ENCODE peak calls at places on chromosome 12, in eight cellular contexts. One of them, this sample, is unnamed. For H3K4me1, the result is how much of the 10 kb centered on the place peaks cover.

GRCh38 chr12:31783996-31784645 is 55.3 kb upstream of the AMN1 start:
- DNase-seq in lower lobe of right lung: no peak
- DNase-seq in tibial nerve: no peak
- DNase-seq in psoas muscle: no peak
- DNase-seq in vagina: no peak
- DNase-seq in heart right ventricle: no peak
- DNase-seq in effector memory CD4-positive, alpha-beta T cell: no peak
- DNase-seq in uterus: no peak
- DNase-seq in this sample: no peak

GRCh38 chr12:119589087-119589486 is 4.5 kb upstream of the TMEM233 start:
- DNase-seq in lower lobe of right lung: no peak
- DNase-seq in heart right ventricle: no peak
- DNase-seq in effector memory CD4-positive, alpha-beta T cell: no peak
- DNase-seq in uterus: no peak
- DNase-seq in tibial nerve: peak
- DNase-seq in psoas muscle: no peak
- DNase-seq in vagina: no peak
- DNase-seq in this sample: no peak

GRCh38 chr12:26642361-26642760 is 190.6 kb downstream of the ITPR2 start:
- DNase-seq in lower lobe of right lung: no peak
- DNase-seq in heart right ventricle: no peak
- DNase-seq in psoas muscle: no peak
- DNase-seq in uterus: no peak
- DNase-seq in vagina: no peak
- DNase-seq in tibial nerve: no peak
- DNase-seq in effector memory CD4-positive, alpha-beta T cell: no peak
- DNase-seq in this sample: no peak

GRCh38 chr12:132153501-132154340 is 9.5 kb downstream of the NOC4L start:
- DNase-seq in heart right ventricle: peak
- DNase-seq in vagina: no peak
- DNase-seq in tibial nerve: peak
- DNase-seq in uterus: peak
- DNase-seq in effector memory CD4-positive, alpha-beta T cell: peak
- DNase-seq in lower lobe of right lung: peak
- DNase-seq in psoas muscle: peak
- DNase-seq in this sample: peak

GRCh38 chr12:77741974-77742517 is 88.6 kb upstream of the NAV3 start:
- DNase-seq in tibial nerve: no peak
- DNase-seq in effector memory CD4-positive, alpha-beta T cell: no peak
- DNase-seq in lower lobe of right lung: no peak
- DNase-seq in psoas muscle: no peak
- DNase-seq in uterus: no peak
- DNase-seq in heart right ventricle: no peak
- DNase-seq in vagina: no peak
- DNase-seq in this sample: no peak

GRCh38 chr12:43824207-43824775 is 11.6 kb upstream of the TMEM117 start:
- DNase-seq in heart right ventricle: no peak
- DNase-seq in psoas muscle: no peak
- DNase-seq in tibial nerve: no peak
- DNase-seq in uterus: no peak
- DNase-seq in effector memory CD4-positive, alpha-beta T cell: no peak
- DNase-seq in lower lobe of right lung: no peak
- DNase-seq in vagina: no peak
- DNase-seq in this sample: no peak

GRCh38 chr12:46372852-46373302 is 304 bp upstream of the SLC38A2 start:
- DNase-seq in effector memory CD4-positive, alpha-beta T cell: no peak
- DNase-seq in lower lobe of right lung: no peak
- DNase-seq in tibial nerve: peak
- DNase-seq in vagina: peak
- DNase-seq in uterus: no peak
- DNase-seq in psoas muscle: no peak
- DNase-seq in heart right ventricle: no peak
- DNase-seq in this sample: no peak

GRCh38 chr12:65607271-65607880 is 216.9 kb upstream of the HMGA2 start:
- DNase-seq in lower lobe of right lung: no peak
- DNase-seq in psoas muscle: no peak
- DNase-seq in vagina: no peak
- DNase-seq in effector memory CD4-positive, alpha-beta T cell: no peak
- DNase-seq in uterus: no peak
- DNase-seq in tibial nerve: no peak
- DNase-seq in heart right ventricle: no peak
- DNase-seq in this sample: no peak

GRCh38 chr12:49959570-49960473 is 1.9 kb upstream of the AQP5 start:
- DNase-seq in lower lobe of right lung: peak
- DNase-seq in heart right ventricle: no peak
- DNase-seq in effector memory CD4-positive, alpha-beta T cell: no peak
- DNase-seq in vagina: no peak
- DNase-seq in uterus: no peak
- DNase-seq in tibial nerve: no peak
- DNase-seq in psoas muscle: no peak
- DNase-seq in this sample: peak

GRCh38 chr12:16324772-16325171 is 22.7 kb upstream of the MGST1 start:
- DNase-seq in lower lobe of right lung: no peak
- DNase-seq in heart right ventricle: no peak
- DNase-seq in uterus: no peak
- DNase-seq in vagina: no peak
- DNase-seq in psoas muscle: no peak
- DNase-seq in tibial nerve: no peak
- DNase-seq in effector memory CD4-positive, alpha-beta T cell: no peak
- DNase-seq in this sample: no peak

GRCh38 chr12:68080577-68080976 is 79.0 kb downstream of the IFNG start:
- DNase-seq in uterus: no peak
- DNase-seq in lower lobe of right lung: no peak
- DNase-seq in effector memory CD4-positive, alpha-beta T cell: no peak
- DNase-seq in heart right ventricle: no peak
- DNase-seq in psoas muscle: no peak
- DNase-seq in vagina: no peak
- DNase-seq in tibial nerve: no peak
- DNase-seq in this sample: no peak

GRCh38 chr12:22262309-22262708 is 72.2 kb downstream of the ST8SIA1 start:
- DNase-seq in vagina: no peak
- DNase-seq in psoas muscle: no peak
- DNase-seq in effector memory CD4-positive, alpha-beta T cell: no peak
- DNase-seq in heart right ventricle: no peak
- DNase-seq in lower lobe of right lung: no peak
- DNase-seq in uterus: no peak
- DNase-seq in tibial nerve: no peak
- DNase-seq in this sample: no peak

GRCh38 chr12:7162691-7163114 is 26.8 kb upstream of the PEX5 start:
- DNase-seq in vagina: no peak
- DNase-seq in uterus: no peak
- DNase-seq in lower lobe of right lung: peak
- DNase-seq in tibial nerve: no peak
- DNase-seq in effector memory CD4-positive, alpha-beta T cell: peak
- DNase-seq in psoas muscle: no peak
- DNase-seq in heart right ventricle: no peak
- DNase-seq in this sample: no peak

GRCh38 chr12:127559349-127560040 is 707.5 kb upstream of the TMEM132C start:
- DNase-seq in uterus: no peak
- DNase-seq in lower lobe of right lung: no peak
- DNase-seq in tibial nerve: peak
- DNase-seq in vagina: no peak
- DNase-seq in psoas muscle: peak
- DNase-seq in effector memory CD4-positive, alpha-beta T cell: peak
- DNase-seq in heart right ventricle: peak
- DNase-seq in this sample: peak

GRCh38 chr12:974281-974862 is 16.7 kb upstream of the ERC1 start:
- DNase-seq in vagina: no peak
- DNase-seq in tibial nerve: no peak
- DNase-seq in psoas muscle: no peak
- DNase-seq in lower lobe of right lung: no peak
- DNase-seq in uterus: no peak
- DNase-seq in effector memory CD4-positive, alpha-beta T cell: no peak
- DNase-seq in heart right ventricle: no peak
- DNase-seq in this sample: no peak

GRCh38 chr12:16590645-16591044 is 15.3 kb downstream of the LMO3 start:
- DNase-seq in vagina: no peak
- DNase-seq in psoas muscle: no peak
- DNase-seq in tibial nerve: no peak
- DNase-seq in lower lobe of right lung: no peak
- DNase-seq in effector memory CD4-positive, alpha-beta T cell: no peak
- DNase-seq in uterus: no peak
- DNase-seq in heart right ventricle: no peak
- DNase-seq in this sample: no peak

GRCh38 chr12:57609091-57609780 is 2.0 kb upstream of the ARHGEF25 start:
- DNase-seq in heart right ventricle: no peak
- DNase-seq in vagina: no peak
- DNase-seq in lower lobe of right lung: no peak
- DNase-seq in uterus: peak
- DNase-seq in effector memory CD4-positive, alpha-beta T cell: no peak
- DNase-seq in psoas muscle: no peak
- DNase-seq in tibial nerve: no peak
- DNase-seq in this sample: no peak

DNA sequence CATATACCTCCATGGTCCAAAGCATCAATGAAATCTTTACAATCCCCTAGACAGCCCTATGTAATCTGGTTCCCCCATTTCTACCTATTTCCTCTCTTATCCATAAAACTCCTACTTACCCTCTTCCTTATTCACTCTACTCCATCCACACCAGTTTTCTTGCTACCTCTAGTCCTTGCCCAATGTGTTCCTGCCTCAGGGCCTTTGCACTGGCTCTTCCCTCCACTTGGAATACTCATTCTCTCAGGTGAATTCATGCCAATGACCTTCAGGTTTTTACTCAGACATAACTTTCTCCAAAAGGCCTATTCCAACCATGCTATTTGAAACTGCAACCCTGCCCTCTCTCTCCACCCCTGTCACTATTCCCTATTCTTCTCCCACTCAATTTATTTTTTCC is 138.7 kb upstream of the KRR1 start:
- DNase-seq in psoas muscle: no peak
- DNase-seq in uterus: no peak
- DNase-seq in vagina: no peak
- DNase-seq in tibial nerve: no peak
- DNase-seq in heart right ventricle: no peak
- DNase-seq in effector memory CD4-positive, alpha-beta T cell: no peak
- DNase-seq in lower lobe of right lung: no peak
- DNase-seq in this sample: no peak
- H3K4me1 ChIP-seq in psoas muscle: under half
- H3K4me1 ChIP-seq in uterus: under half
- H3K4me1 ChIP-seq in vagina: under half
- H3K4me1 ChIP-seq in tibial nerve: under half
- H3K4me1 ChIP-seq in heart right ventricle: under half
- H3K4me1 ChIP-seq in effector memory CD4-positive, alpha-beta T cell: under half
- H3K4me1 ChIP-seq in lower lobe of right lung: under half
- H3K4me1 ChIP-seq in this sample: under half

GRCh38 chr12:13103391-13104033 is at the start of gene GSG1:
- DNase-seq in lower lobe of right lung: no peak
- DNase-seq in psoas muscle: no peak
- DNase-seq in effector memory CD4-positive, alpha-beta T cell: no peak
- DNase-seq in uterus: no peak
- DNase-seq in vagina: no peak
- DNase-seq in heart right ventricle: no peak
- DNase-seq in tibial nerve: no peak
- DNase-seq in this sample: peak

GRCh38 chr12:13106666-13107065 is 3.2 kb upstream of the GSG1 start:
- DNase-seq in effector memory CD4-positive, alpha-beta T cell: no peak
- DNase-seq in psoas muscle: no peak
- DNase-seq in vagina: no peak
- DNase-seq in heart right ventricle: no peak
- DNase-seq in tibial nerve: no peak
- DNase-seq in uterus: no peak
- DNase-seq in lower lobe of right lung: no peak
- DNase-seq in this sample: no peak

GRCh38 chr12:13102481-13103195 is 829 bp downstream of the GSG1 start:
- DNase-seq in psoas muscle: no peak
- DNase-seq in lower lobe of right lung: no peak
- DNase-seq in effector memory CD4-positive, alpha-beta T cell: no peak
- DNase-seq in tibial nerve: no peak
- DNase-seq in uterus: no peak
- DNase-seq in heart right ventricle: no peak
- DNase-seq in vagina: no peak
- DNase-seq in this sample: no peak

GRCh38 chr12:13101854-13102375 is 1.6 kb downstream of the GSG1 start:
- DNase-seq in tibial nerve: no peak
- DNase-seq in vagina: no peak
- DNase-seq in effector memory CD4-positive, alpha-beta T cell: peak
- DNase-seq in uterus: no peak
- DNase-seq in heart right ventricle: no peak
- DNase-seq in psoas muscle: no peak
- DNase-seq in lower lobe of right lung: no peak
- DNase-seq in this sample: peak

DNA sequence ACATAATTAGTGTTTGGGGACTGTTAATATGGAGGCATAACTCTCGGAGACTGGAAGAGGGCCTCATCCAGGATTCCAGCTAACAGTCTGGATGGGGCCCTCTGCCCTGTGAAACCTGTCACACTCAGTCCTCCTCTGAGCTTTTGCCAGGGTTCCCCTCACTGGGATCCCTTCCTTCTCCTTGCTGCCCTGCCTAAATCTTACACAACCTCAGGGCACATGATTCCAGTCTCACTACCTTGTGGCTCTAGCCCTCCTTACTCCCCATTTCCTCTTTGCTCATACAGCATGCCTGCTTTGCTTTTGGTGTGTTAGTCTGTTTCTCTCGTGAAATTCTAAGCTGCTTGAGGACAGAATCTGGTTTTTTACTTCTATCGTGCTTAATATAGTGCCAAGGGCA is 936 bp upstream of the GSG1 start:
- DNase-seq in heart right ventricle: no peak
- DNase-seq in effector memory CD4-positive, alpha-beta T cell: no peak
- DNase-seq in lower lobe of right lung: no peak
- DNase-seq in uterus: no peak
- DNase-seq in vagina: no peak
- DNase-seq in psoas muscle: no peak
- DNase-seq in tibial nerve: no peak
- DNase-seq in this sample: no peak
- H3K4me1 ChIP-seq in heart right ventricle: under half
- H3K4me1 ChIP-seq in effector memory CD4-positive, alpha-beta T cell: under half
- H3K4me1 ChIP-seq in lower lobe of right lung: under half
- H3K4me1 ChIP-seq in uterus: under half
- H3K4me1 ChIP-seq in vagina: half or more
- H3K4me1 ChIP-seq in psoas muscle: under half
- H3K4me1 ChIP-seq in tibial nerve: under half
- H3K4me1 ChIP-seq in this sample: under half

GRCh38 chr12:12404297-12404696 is 47.4 kb downstream of the BORCS5 start:
- DNase-seq in uterus: no peak
- DNase-seq in tibial nerve: no peak
- DNase-seq in lower lobe of right lung: no peak
- DNase-seq in vagina: no peak
- DNase-seq in effector memory CD4-positive, alpha-beta T cell: no peak
- DNase-seq in psoas muscle: no peak
- DNase-seq in heart right ventricle: no peak
- DNase-seq in this sample: no peak
- H3K4me1 ChIP-seq in uterus: under half
- H3K4me1 ChIP-seq in tibial nerve: under half
- H3K4me1 ChIP-seq in lower lobe of right lung: under half
- H3K4me1 ChIP-seq in vagina: under half
- H3K4me1 ChIP-seq in effector memory CD4-positive, alpha-beta T cell: under half
- H3K4me1 ChIP-seq in psoas muscle: under half
- H3K4me1 ChIP-seq in heart right ventricle: under half
- H3K4me1 ChIP-seq in this sample: under half

DNA sequence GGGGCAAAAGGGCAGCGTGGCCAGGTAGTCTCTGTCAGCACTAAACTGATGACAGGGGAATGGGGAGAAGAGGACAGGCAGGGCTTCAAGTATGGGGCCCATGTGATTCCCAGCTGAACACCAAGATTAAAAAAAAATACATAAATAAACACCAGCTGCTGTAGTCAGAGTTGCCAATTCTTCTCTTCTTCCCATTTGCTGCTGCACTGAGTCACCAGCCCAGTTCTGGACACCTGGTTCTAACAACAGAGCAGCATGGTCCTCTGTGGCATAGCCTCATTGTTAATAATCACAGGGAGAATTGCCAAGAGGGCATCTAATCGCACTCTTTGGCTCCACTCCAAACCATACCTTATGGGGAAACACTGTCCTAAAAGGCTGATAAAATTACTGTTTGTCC is 15.1 kb downstream of the PPM1H start:
- DNase-seq in tibial nerve: no peak
- DNase-seq in uterus: no peak
- DNase-seq in psoas muscle: no peak
- DNase-seq in lower lobe of right lung: no peak
- DNase-seq in heart right ventricle: no peak
- DNase-seq in vagina: no peak
- DNase-seq in effector memory CD4-positive, alpha-beta T cell: no peak
- DNase-seq in this sample: no peak
- H3K4me1 ChIP-seq in tibial nerve: under half
- H3K4me1 ChIP-seq in uterus: under half
- H3K4me1 ChIP-seq in psoas muscle: under half
- H3K4me1 ChIP-seq in lower lobe of right lung: under half
- H3K4me1 ChIP-seq in heart right ventricle: under half
- H3K4me1 ChIP-seq in vagina: under half
- H3K4me1 ChIP-seq in effector memory CD4-positive, alpha-beta T cell: under half
- H3K4me1 ChIP-seq in this sample: under half